ENCODE peak calls at places on chromosomes 7 and 10, in four cellular contexts. J is IMR-90, H is H9, F is neuronal stem cell. V is an unnamed sample. For H3K4me1, the result is how much of the 10 kb centered on the place peaks cover.

GRCh38 chr7:53607961-53608360 is 572.5 kb downstream of the POM121L12 start:
- DNase-seq in J (no peak), H (no peak), F (no peak), V (no peak)

GRCh38 chr7:27124979-27125689 is 5.4 kb downstream of the HOXA4 start:
- DNase-seq in J (no peak), H (no peak), F (no peak), V (no peak)

GRCh38 chr7:140649566-140650205 is 9.1 kb upstream of the DENND2A start:
- DNase-seq in J (peak), H (no peak), F (no peak), V (no peak)

GRCh38 chr7:123460616-123461015 is 73.8 kb downstream of the IQUB start:
- DNase-seq in J (peak), H (no peak), F (no peak), V (peak)

GRCh38 chr7:96931891-96932290 is 73.5 kb upstream of the DLX6 start:
- DNase-seq in J (no peak), H (no peak), F (no peak), V (no peak)

GRCh38 chr7:132930881-132931280 is 151.0 kb downstream of the CHCHD3 start:
- DNase-seq in J (peak), H (no peak), F (peak), V (peak)

GRCh38 chr7:2432910-2433712 is 29.7 kb downstream of the CHST12 start:
- DNase-seq in J (no peak), H (no peak), F (no peak), V (no peak)

GRCh38 chr7:150941351-150941982 is 36.7 kb downstream of the KCNH2 start:
- DNase-seq in J (no peak), H (no peak), F (no peak), V (no peak)

GRCh38 chr10:66322261-66322660 is 603.6 kb upstream of the LRRTM3 start:
- DNase-seq in J (no peak), H (no peak), F (no peak), V (no peak)

GRCh38 chr7:5699951-5700384 is 81.5 kb downstream of the RNF216 start:
- DNase-seq in J (peak), H (no peak), F (no peak), V (peak)

GRCh38 chr7:18399624-18400235 is 95.8 kb upstream of the HDAC9 start:
- DNase-seq in J (peak), H (peak), F (no peak), V (peak)

GRCh38 chr10:4194231-4194630 is 409.2 kb upstream of the KLF6 start:
- DNase-seq in J (peak), H (no peak), F (no peak), V (no peak)

GRCh38 chr7:151309306-151309705 is 32.3 kb upstream of the NUB1 start:
- DNase-seq in J (peak), H (no peak), F (no peak), V (peak)

GRCh38 chr10:118409295-118409694 is 67.2 kb upstream of the FAM204A start:
- DNase-seq in J (peak), H (no peak), F (no peak), V (no peak)

GRCh38 chr10:117216611-117217195 is 19.4 kb downstream of the KCNK18 start:
- DNase-seq in J (peak), H (peak), F (peak), V (peak)

GRCh38 chr7:138519061-138519798 is 59.2 kb downstream of the TRIM24 start:
- DNase-seq in J (no peak), H (no peak), F (no peak), V (no peak)

GRCh38 chr7:142963993-142964392 is 1.8 kb upstream of the KEL start:
- DNase-seq in J (no peak), H (no peak), F (no peak), V (no peak)

GRCh38 chr7:142961595-142961972 is 579 bp downstream of the KEL start:
- DNase-seq in J (no peak), H (no peak), F (no peak), V (no peak)

GRCh38 chr7:142960955-142961512 is 1.1 kb downstream of the KEL start:
- DNase-seq in J (no peak), H (no peak), F (no peak), V (no peak)

GRCh38 chr7:142964502-142965246 is 2.5 kb upstream of the KEL start:
- DNase-seq in J (no peak), H (no peak), F (no peak), V (no peak)

DNA sequence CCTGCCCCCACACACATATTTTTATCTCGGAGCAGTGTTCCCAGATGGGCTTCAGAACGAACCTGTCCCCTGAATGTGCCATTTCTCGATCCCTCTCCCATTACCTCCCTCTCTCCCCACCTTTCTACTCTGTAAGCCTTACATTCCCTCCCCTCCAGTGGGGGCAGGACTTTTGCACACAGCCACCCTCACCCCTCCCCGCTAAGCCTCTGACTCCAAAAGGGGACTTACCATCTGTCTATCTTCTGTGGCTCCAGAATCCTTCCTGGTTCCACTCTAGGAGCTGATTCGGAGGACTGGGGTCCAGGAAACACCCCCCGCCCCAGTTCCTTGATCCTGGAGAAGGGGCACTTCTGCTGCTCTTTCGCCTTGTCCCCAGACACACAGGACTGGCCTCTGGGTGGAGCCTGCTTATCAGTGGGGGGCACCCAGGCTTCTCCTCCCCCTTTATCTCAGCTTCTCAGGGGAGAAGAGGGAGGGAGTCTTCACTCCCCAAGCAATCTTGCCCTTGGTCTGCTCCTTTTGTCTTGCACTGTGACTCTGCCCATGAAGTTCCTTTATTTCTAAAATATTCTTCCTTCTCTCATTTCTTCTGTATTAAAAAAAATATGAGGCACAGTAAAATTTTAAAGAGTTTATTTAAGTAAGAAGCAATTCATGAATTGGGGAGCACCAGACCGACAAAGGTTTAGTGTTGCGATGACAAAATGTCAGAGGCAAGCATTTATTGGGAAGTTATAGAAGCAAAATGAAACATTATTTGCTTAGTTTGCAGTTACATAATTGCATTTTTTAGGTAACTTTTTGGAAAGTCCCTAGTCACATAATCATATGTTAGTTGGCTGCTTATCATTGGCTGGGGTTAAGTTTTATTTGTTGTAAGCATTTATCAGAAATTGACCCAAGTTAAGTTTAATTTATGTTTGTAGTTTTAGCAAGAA is at the start of gene KEL:
- DNase-seq in J (no peak), H (no peak), F (no peak), V (no peak)
- H3K23ac ChIP-seq in J (no peak), H (no peak), F (no peak), V (no peak)

GRCh38 chr7:16657656-16658279 is 11.8 kb downstream of the BZW2 start:
- DNase-seq in J (peak), H (peak), F (no peak), V (peak)
- H4K8ac ChIP-seq in J (no peak), H (no peak), F (no peak), V (no peak)

GRCh38 chr7:135994466-135995205 is 17.5 kb upstream of the MTPN start:
- DNase-seq in J (peak), H (no peak), F (no peak), V (peak)
- H3K4me1 ChIP-seq in J (under half), H (under half), F (under half), V (under half)

GRCh38 chr10:60944159-60944909 is at the start of gene RHOBTB1:
- DNase-seq in J (peak), H (peak), F (peak), V (peak)
- H3K23ac ChIP-seq in J (peak), H (no peak), F (peak), V (peak)

V was measured in mesenchymal stem cell.